ENCODE peak calls at places on chromosomes 13 and 19, in seven cellular contexts. Y, P, T, L, B, S and V are unnamed samples.

GRCh38 chr19:17041994-17042393 is 15.4 kb upstream of the CPAMD8 start:
- DNase-seq in Y (no peak), P (no peak), T (no peak), L (no peak), B (no peak), S (no peak), V (no peak)

GRCh38 chr13:106473174-106473573 is 62.3 kb downstream of the EFNB2 start:
- DNase-seq in Y (no peak), P (no peak), T (no peak), L (no peak), B (no peak), S (no peak), V (no peak)

GRCh38 chr19:38224014-38224862 is at the start of gene DPF1:
- DNase-seq in Y (peak; percentile 64), P (peak; percentile 93), T (peak; percentile 87), L (peak; percentile 79), B (peak; percentile 84), S (peak; percentile 47), V (peak; percentile 97)

GRCh38 chr19:39409207-39409885 is 2.7 kb downstream of the ZFP36 start:
- DNase-seq in Y (peak; percentile 76), P (peak; percentile 62), T (peak; percentile 82), L (peak; percentile 81), B (no peak), S (peak; percentile 80), V (peak; percentile 69)

GRCh38 chr13:21445759-21446158 is 13.3 kb downstream of the ZDHHC20 start:
- DNase-seq in Y (no peak), P (peak; percentile 19), T (no peak), L (no peak), B (no peak), S (no peak), V (no peak)

GRCh38 chr19:49799798-49800376 is 13.2 kb downstream of the FUZ start:
- DNase-seq in Y (no peak), P (peak; percentile 51), T (no peak), L (no peak), B (no peak), S (no peak), V (no peak)

GRCh38 chr19:35209646-35210045 is 18.9 kb downstream of the FAM187B start:
- DNase-seq in Y (no peak), P (no peak), T (no peak), L (no peak), B (no peak), S (no peak), V (no peak)

GRCh38 chr19:53140351-53140750 is 7.6 kb upstream of the ZNF415 start:
- DNase-seq in Y (no peak), P (no peak), T (no peak), L (no peak), B (no peak), S (no peak), V (no peak)

GRCh38 chr19:55082023-55082851 is 6.6 kb downstream of the EPS8L1 start:
- DNase-seq in Y (no peak), P (no peak), T (no peak), L (no peak), B (no peak), S (no peak), V (peak; percentile 72)

GRCh38 chr13:26425439-26426358 is 131.8 kb upstream of the WASF3 start:
- DNase-seq in Y (no peak), P (no peak), T (no peak), L (no peak), B (no peak), S (no peak), V (no peak)

GRCh38 chr13:111115051-111115840 is at the start of gene ARHGEF7:
- DNase-seq in Y (no peak), P (peak; percentile 46), T (no peak), L (peak; percentile 46), B (peak; percentile 32), S (no peak), V (peak; percentile 66)

GRCh38 chr19:2795827-2796658 is 10.7 kb downstream of the THOP1 start:
- DNase-seq in Y (no peak), P (no peak), T (no peak), L (no peak), B (no peak), S (no peak), V (no peak)

GRCh38 chr19:35975608-35976214 is 19.3 kb upstream of the SDHAF1 start:
- DNase-seq in Y (no peak), P (peak; percentile 57), T (no peak), L (peak; percentile 53), B (no peak), S (no peak), V (no peak)

GRCh38 chr13:109385161-109385560 is 401.2 kb downstream of the IRS2 start:
- DNase-seq in Y (no peak), P (no peak), T (no peak), L (no peak), B (no peak), S (no peak), V (no peak)

GRCh38 chr19:35641515-35642151 is at the start of gene ETV2:
- DNase-seq in Y (peak; percentile 25), P (peak; percentile 68), T (no peak), L (no peak), B (peak; percentile 18), S (no peak), V (peak; percentile 72)

GRCh38 chr13:41222259-41222852 is 28.0 kb upstream of the KBTBD7 start:
- DNase-seq in Y (no peak), P (peak; percentile 59), T (no peak), L (no peak), B (peak; percentile 51), S (peak; percentile 67), V (peak; percentile 68)

DNA sequence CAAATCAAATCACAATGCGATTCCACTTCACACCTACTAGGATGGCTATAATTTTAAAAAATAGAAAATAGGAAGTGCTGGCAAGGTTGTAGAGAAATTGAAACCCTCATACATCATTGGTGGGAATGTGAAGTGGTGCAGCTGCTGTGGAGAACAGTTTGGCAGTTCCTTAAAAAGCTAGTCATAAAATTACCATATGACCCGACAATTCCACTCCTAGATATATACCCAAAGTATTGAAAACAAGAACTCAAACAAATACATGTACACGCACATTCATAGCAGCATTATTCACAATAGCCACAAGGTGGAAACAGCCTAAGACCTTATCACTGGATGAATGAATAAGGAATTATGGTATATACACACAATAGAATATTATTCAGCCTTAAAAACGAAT is 12.0 kb downstream of the HMGB1 start:
- DNase-seq in Y (no peak), P (no peak), T (no peak), L (no peak), B (no peak), S (no peak), V (no peak)
- TF ChIP-seq CTCF in Y (no peak), P (peak; percentile 17), T (no peak), L (no peak), B (peak; percentile 43), S (peak; percentile 28), V (no peak)

DNA sequence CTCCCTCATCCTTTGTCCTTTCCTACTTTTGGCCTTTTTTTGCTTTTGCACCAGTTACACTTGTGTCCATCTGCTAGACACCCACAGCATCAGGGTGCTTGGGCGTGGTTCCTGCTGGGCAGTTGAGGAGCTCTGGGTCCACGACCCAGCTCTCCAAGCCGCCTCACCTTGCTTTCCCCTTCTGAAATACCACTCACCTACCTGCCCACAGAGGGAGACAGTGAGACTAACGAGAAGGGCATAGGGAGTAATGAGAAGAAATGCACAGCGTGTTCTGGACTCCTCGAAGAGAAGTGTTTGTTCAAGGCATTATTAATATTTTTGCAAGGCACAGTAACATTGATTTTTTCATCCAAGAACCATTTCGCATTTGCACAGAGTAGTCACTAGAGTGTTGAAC is 92.9 kb downstream of the DNAJC15 start:
- DNase-seq in Y (no peak), P (no peak), T (no peak), L (no peak), B (no peak), S (no peak), V (no peak)
- TF ChIP-seq CTCF in Y (no peak), P (no peak), T (no peak), L (no peak), B (no peak), S (no peak), V (no peak)

GRCh38 chr13:70844391-70845108 is 736.3 kb upstream of the KLHL1 start:
- DNase-seq in Y (no peak), P (no peak), T (no peak), L (no peak), B (no peak), S (no peak), V (no peak)

GRCh38 chr13:70841240-70842061 is 733.2 kb upstream of the KLHL1 start:
- DNase-seq in Y (no peak), P (no peak), T (no peak), L (no peak), B (no peak), S (no peak), V (no peak)

GRCh38 chr13:70842062-70842644 is 733.9 kb upstream of the KLHL1 start:
- DNase-seq in Y (no peak), P (no peak), T (no peak), L (no peak), B (no peak), S (no peak), V (no peak)
- TF ChIP-seq CTCF in Y (no peak), P (no peak), T (no peak), L (no peak), B (no peak), S (no peak), V (no peak)

GRCh38 chr13:45306966-45307365 is 34.0 kb downstream of the TPT1 start:
- DNase-seq in Y (no peak), P (no peak), T (peak; percentile 52), L (no peak), B (no peak), S (no peak), V (no peak)

GRCh38 chr13:45301263-45301662 is 39.7 kb downstream of the TPT1 start:
- DNase-seq in Y (no peak), P (no peak), T (no peak), L (no peak), B (no peak), S (no peak), V (no peak)

GRCh38 chr13:45300190-45300985 is 40.6 kb downstream of the TPT1 start:
- DNase-seq in Y (no peak), P (no peak), T (no peak), L (no peak), B (no peak), S (no peak), V (no peak)

GRCh38 chr13:45305079-45305478 is 35.9 kb downstream of the TPT1 start:
- DNase-seq in Y (no peak), P (no peak), T (no peak), L (no peak), B (no peak), S (no peak), V (no peak)

GRCh38 chr13:45303866-45304265 is 37.1 kb downstream of the TPT1 start:
- DNase-seq in Y (no peak), P (no peak), T (peak; percentile 49), L (no peak), B (no peak), S (no peak), V (no peak)
- TF ChIP-seq CTCF in Y (no peak), P (no peak), T (no peak), L (no peak), B (no peak), S (no peak), V (no peak)

GRCh38 chr19:1123885-1124677 is 20.3 kb downstream of the GPX4 start:
- DNase-seq in Y (no peak), P (no peak), T (no peak), L (no peak), B (no peak), S (no peak), V (no peak)
- TF ChIP-seq CTCF in Y (no peak), P (no peak), T (no peak), L (no peak), B (no peak), S (no peak), V (no peak)